ENCODE peak calls at places on chromosome 7, in six cellular contexts. I, S, B, D, R and F are unnamed samples.

GRCh38 chr7:132650498-132650897 is 74.2 kb upstream of the PLXNA4 start:
- DNase-seq in B (no peak), I (peak; percentile 62), R (no peak), D (no peak), S (no peak), F (no peak)

GRCh38 chr7:47266131-47266706 is 315.7 kb downstream of the TNS3 start:
- DNase-seq in R (peak; percentile 65), S (peak; percentile 89), B (peak; percentile 43), D (peak; percentile 54), I (peak; percentile 68), F (peak; percentile 63)

GRCh38 chr7:111018960-111019835 is 71.7 kb upstream of the LRRN3 start:
- DNase-seq in I (no peak), S (no peak), B (no peak), D (no peak), R (no peak), F (no peak)

GRCh38 chr7:2645274-2645868 is 13.6 kb downstream of the TTYH3 start:
- DNase-seq in D (no peak), I (no peak), B (no peak), S (no peak), R (no peak), F (no peak)

GRCh38 chr7:7424151-7424873 is 111.4 kb downstream of the COL28A1 start:
- DNase-seq in I (peak; percentile 67), R (peak; percentile 45), D (peak; percentile 58), B (peak; percentile 55), S (peak; percentile 72), F (peak; percentile 72)

GRCh38 chr7:150368884-150369739 is 490 bp downstream of the REPIN1 start:
- DNase-seq in D (peak; percentile 68), S (peak; percentile 79), R (peak; percentile 56), I (peak; percentile 67), B (peak; percentile 85), F (peak; percentile 68)

GRCh38 chr7:82445226-82445625 is 1.6 kb upstream of the CACNA2D1 start:
- DNase-seq in S (no peak), I (no peak), R (no peak), D (no peak), B (no peak), F (no peak)

GRCh38 chr7:95859434-95859833 is 87.1 kb downstream of the DYNC1I1 start:
- DNase-seq in D (no peak), I (peak; percentile 21), B (peak; percentile 8), S (no peak), R (no peak), F (no peak)

GRCh38 chr7:116801092-116801710 is 61.2 kb upstream of the CAPZA2 start:
- DNase-seq in D (no peak), B (no peak), R (no peak), I (peak; percentile 87), S (no peak), F (no peak)

GRCh38 chr7:78864339-78864738 is 589.1 kb downstream of the MAGI2 start:
- DNase-seq in I (no peak), D (no peak), R (no peak), B (no peak), S (no peak), F (no peak)

GRCh38 chr7:13031481-13031880 is 344.0 kb downstream of the ARL4A start:
- DNase-seq in B (no peak), D (no peak), I (no peak), S (no peak), R (no peak), F (no peak)

GRCh38 chr7:28354601-28355062 is 57.7 kb upstream of the CREB5 start:
- DNase-seq in I (peak; percentile 99), B (no peak), D (no peak), S (no peak), R (no peak), F (no peak)

GRCh38 chr7:44973610-44974401 is 5.0 kb downstream of the MYO1G start:
- DNase-seq in R (no peak), D (no peak), S (no peak), B (no peak), I (no peak), F (no peak)

GRCh38 chr7:92178928-92179373 is at the start of gene LRRD1:
- DNase-seq in R (peak; percentile 68), D (peak; percentile 94), B (peak; percentile 82), S (peak; percentile 91), I (peak; percentile 73), F (peak; percentile 82)

GRCh38 chr7:30548762-30549344 is 44.2 kb upstream of the GGCT start:
- DNase-seq in D (peak; percentile 82), R (peak; percentile 58), B (peak; percentile 62), S (peak; percentile 66), I (peak; percentile 73), F (peak; percentile 53)

GRCh38 chr7:20578257-20578771 is 37.2 kb upstream of the ABCB5 start:
- DNase-seq in B (no peak), I (no peak), S (no peak), D (no peak), R (no peak), F (no peak)

GRCh38 chr7:130162196-130162595 is 43.0 kb downstream of the TMEM209 start:
- DNase-seq in B (no peak), R (no peak), S (no peak), I (no peak), D (no peak), F (no peak)
- H3K27ac ChIP-seq in B (no peak overlapping the region), R (no peak overlapping the region), S (no peak overlapping the region), I (no peak overlapping the region), D (peak overlapping the region; percentile 33), F (no peak overlapping the region)

GRCh38 chr7:151923097-151923876 is 33.0 kb upstream of the GALNTL5 start:
- DNase-seq in D (no peak), R (no peak), I (no peak), S (peak; percentile 65), B (peak; percentile 29), F (no peak)
- TF ChIP-seq POLR2A in D (no peak), R (no peak), I (no peak), S (peak; percentile 25), B (no peak), F (no peak)

GRCh38 chr7:6154542-6155404 is 117.7 kb downstream of the CYTH3 start:
- DNase-seq in B (no peak), R (no peak), D (peak; percentile 25), S (no peak), I (no peak), F (no peak)
- H3K36me3 ChIP-seq in B (peaks cover 98% of the 10 kb centered on the region), R (no peaks in the 10 kb centered on the region), D (peaks cover 55% of the 10 kb centered on the region), S (no peaks in the 10 kb centered on the region), I (peaks cover 74% of the 10 kb centered on the region), F (no peaks in the 10 kb centered on the region)

GRCh38 chr7:3754488-3755365 is 453.7 kb downstream of the SDK1 start:
- DNase-seq in I (peak; percentile 56), S (no peak), D (no peak), B (no peak), R (no peak), F (peak; percentile 28)
- H3K27ac ChIP-seq in I (peak overlapping the region; percentile 58), S (no peak overlapping the region), D (no peak overlapping the region), B (no peak overlapping the region), R (no peak overlapping the region), F (no peak overlapping the region)

DNA sequence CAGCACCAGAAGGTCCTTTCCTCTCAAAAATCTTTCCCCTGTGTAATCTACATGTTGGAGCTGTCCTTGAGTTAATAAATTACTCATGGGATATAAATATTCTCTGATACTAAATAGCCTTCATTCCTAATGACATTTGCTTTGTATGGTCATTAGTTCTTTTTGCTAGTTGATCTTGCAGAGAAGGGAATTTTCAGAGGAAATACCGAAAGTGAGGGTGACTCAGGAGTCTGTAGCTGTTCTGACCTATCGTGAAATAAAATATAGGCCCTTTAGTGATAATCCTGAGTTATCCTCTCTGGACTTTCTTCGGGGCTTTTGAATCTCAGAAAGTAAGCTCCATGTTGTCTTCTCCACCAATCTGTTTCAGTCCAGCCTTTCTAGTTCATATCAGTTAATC is 19.4 kb upstream of the CLDN12 start:
- DNase-seq in S (no peak), I (peak; percentile 79), B (no peak), R (no peak), D (no peak), F (no peak)
- TF ChIP-seq POLR2A in S (no peak), I (no peak), B (no peak), R (no peak), D (no peak), F (no peak)

GRCh38 chr7:134302120-134302519 is 14.6 kb downstream of the SLC35B4 start:
- DNase-seq in R (no peak), S (no peak), I (peak; percentile 30), B (no peak), D (no peak), F (no peak)

GRCh38 chr7:134297489-134297888 is 19.2 kb downstream of the SLC35B4 start:
- DNase-seq in D (no peak), R (no peak), S (no peak), B (no peak), I (no peak), F (no peak)

GRCh38 chr7:134298902-134299683 is 17.6 kb downstream of the SLC35B4 start:
- DNase-seq in D (peak; percentile 38), I (peak; percentile 78), S (no peak), R (peak; percentile 33), B (peak; percentile 17), F (peak; percentile 63)

GRCh38 chr7:134300988-134301387 is 15.7 kb downstream of the SLC35B4 start:
- DNase-seq in S (no peak), B (no peak), D (no peak), I (no peak), R (no peak), F (no peak)
- H3K36me3 ChIP-seq in S (no peaks in the 10 kb centered on the region), B (peaks cover 93% of the 10 kb centered on the region), D (no peaks in the 10 kb centered on the region), I (peaks cover 8% of the 10 kb centered on the region), R (no peaks in the 10 kb centered on the region), F (no peaks in the 10 kb centered on the region)